ENCODE peak calls at places on chromosomes 4 and X, in five cellular contexts. P is HepG2, T is HCT116, N is K562, Y is H1. G is an unnamed sample.

GRCh38 chr4:88158360-88159136 is at the start of gene ABCG2:
- DNase-seq in N (peak; percentile 77), T (no peak), P (peak; percentile 16), Y (peak; percentile 73), G (no peak)

GRCh38 chr4:92104506-92104905 is 199.3 kb upstream of the GRID2 start:
- DNase-seq in N (peak; percentile 6), Y (no peak), T (no peak), P (no peak), G (no peak)

GRCh38 chr4:183256343-183256742 is 63.7 kb downstream of the CLDN22 start:
- DNase-seq in P (no peak), Y (no peak), T (no peak), N (no peak), G (no peak)

GRCh38 chrX:6021316-6022091 is 207.2 kb downstream of the NLGN4X start:
- DNase-seq in Y (no peak), N (peak; percentile 4), T (no peak), P (peak; percentile 2), G (peak; percentile 59)

GRCh38 chr4:7722716-7723115 is 216.9 kb downstream of the AFAP1 start:
- DNase-seq in Y (no peak), P (no peak), T (no peak), N (no peak), G (no peak)

GRCh38 chrX:154596290-154596929 is 11.5 kb downstream of the CTAG1A start:
- DNase-seq in P (no peak), Y (peak; percentile 63), T (no peak), N (no peak), G (peak; percentile 42)

GRCh38 chrX:151563449-151563848 is at the start of gene PASD1:
- DNase-seq in P (no peak), Y (no peak), T (no peak), N (peak; percentile 48), G (no peak)

GRCh38 chr4:168636506-168637176 is 139.8 kb downstream of the PALLD start:
- DNase-seq in P (no peak), Y (no peak), T (no peak), N (no peak), G (peak; percentile 48)

GRCh38 chr4:1987721-1988326 is 20.9 kb downstream of the NELFA start:
- DNase-seq in Y (no peak), N (no peak), T (no peak), P (no peak), G (no peak)

GRCh38 chrX:39613508-39613921 is 484.2 kb downstream of the BCOR start:
- DNase-seq in Y (peak; percentile 3), N (no peak), T (no peak), P (no peak), G (peak; percentile 26)
- TF ChIP-seq JUND in Y (no peak), N (no peak), T (no peak), P (no peak), G (no peak)

DNA sequence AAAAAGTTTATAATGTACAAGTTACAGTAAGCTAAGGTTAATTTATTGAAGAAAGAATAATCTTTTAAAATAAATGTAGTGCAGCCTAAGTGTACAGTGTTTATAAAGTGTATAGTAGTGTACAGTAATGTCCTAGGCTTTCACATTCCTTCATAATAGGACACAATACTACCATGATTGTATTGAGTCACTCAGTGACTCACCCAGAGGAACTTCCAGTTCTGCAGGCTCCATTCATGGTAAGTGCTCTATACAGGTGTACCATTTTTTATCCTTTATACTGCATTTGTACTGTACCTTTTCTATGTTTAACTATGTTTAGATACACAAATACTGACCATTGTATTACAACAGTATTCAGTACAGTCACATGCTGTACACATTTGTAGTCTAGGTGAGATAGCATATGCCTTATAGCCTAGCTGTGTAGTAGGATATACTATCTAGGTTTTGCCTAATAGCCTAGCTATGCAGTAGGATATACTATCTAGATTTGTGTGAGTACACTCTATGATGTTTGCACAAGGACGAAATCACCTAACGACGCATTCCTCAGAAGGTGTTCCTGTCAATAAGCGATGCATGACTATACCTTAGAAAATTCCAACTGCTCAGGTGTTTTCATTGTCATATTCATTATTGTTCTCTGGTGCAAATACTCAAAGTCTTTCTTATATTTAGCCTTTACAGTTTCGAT is 5.5 kb upstream of the TMEM255A start:
- DNase-seq in T (peak; percentile 41), Y (no peak), N (no peak), P (no peak), G (no peak)
- TF ChIP-seq JUND in T (peak; percentile 76), Y (no peak), N (peak; percentile 57), P (no peak), G (peak; percentile 38)

DNA sequence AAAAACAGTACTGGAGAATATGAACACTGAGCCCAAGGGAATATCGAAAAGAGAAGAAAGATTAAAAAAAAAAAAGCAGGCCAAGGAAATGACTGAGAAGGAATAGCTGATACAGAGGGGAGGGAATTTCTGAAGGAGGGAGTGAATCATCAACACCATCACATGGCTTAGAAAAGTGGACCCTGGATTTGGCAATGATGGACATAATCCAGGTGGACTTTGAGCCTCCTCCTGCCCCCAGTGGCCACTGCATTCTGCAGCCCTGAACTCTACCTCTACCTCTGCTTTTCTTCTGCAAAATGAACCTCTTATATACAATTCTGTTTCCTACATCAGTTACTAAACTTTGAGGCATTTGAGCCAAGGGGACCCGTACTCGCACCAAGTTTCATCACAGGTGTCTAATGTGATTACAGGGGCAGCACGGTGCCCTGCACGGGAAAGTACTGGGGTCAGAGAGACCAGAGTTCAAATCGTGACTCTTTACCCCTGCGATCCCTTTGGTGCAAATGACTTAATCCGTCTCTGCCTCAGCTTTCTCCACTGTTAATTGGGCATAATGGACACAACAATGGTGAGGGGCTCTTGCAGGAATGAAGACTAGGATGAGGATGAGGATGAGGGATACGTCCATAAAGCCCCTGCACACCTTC is 1.1 kb downstream of the OCIAD2 start:
- DNase-seq in N (no peak), T (no peak), Y (no peak), P (peak; percentile 25), G (no peak)
- TF ChIP-seq JUND in N (no peak), T (peak; percentile 23), Y (no peak), P (no peak), G (no peak)

GRCh38 chrX:69365755-69366154 is 138.4 kb upstream of the NALF2 start:
- DNase-seq in P (no peak), Y (no peak), T (no peak), N (no peak), G (no peak)

GRCh38 chrX:69361286-69361926 is 142.7 kb upstream of the NALF2 start:
- DNase-seq in T (no peak), Y (no peak), P (no peak), N (no peak), G (no peak)

GRCh38 chrX:69362889-69363288 is 141.2 kb upstream of the NALF2 start:
- DNase-seq in Y (no peak), T (no peak), P (no peak), N (no peak), G (no peak)

GRCh38 chrX:69365349-69365748 is 138.8 kb upstream of the NALF2 start:
- DNase-seq in N (no peak), T (no peak), Y (no peak), P (no peak), G (no peak)

DNA sequence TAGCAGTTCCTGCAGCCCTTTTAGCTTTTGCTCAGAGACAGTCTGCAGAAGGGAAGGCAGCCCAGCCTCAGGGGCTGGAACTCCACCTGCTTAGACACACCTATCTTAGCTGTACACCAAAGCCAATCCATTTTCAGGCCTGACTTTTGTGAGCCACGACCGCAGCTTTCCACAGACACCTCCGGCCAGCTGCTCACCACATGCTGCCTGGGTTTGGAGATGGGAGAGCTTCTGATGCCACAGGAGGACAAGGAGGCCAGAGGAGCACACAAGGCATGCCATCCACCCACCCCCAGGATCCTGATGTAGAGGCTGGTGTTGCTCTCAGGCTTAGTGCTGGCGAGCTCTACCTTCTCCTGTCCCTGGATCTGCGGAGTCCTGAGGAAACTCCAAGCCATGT is 141.8 kb upstream of the NALF2 start:
- DNase-seq in Y (no peak), N (no peak), P (no peak), T (no peak), G (no peak)
- TF ChIP-seq JUND in Y (no peak), N (no peak), P (no peak), T (no peak), G (no peak)

DNA sequence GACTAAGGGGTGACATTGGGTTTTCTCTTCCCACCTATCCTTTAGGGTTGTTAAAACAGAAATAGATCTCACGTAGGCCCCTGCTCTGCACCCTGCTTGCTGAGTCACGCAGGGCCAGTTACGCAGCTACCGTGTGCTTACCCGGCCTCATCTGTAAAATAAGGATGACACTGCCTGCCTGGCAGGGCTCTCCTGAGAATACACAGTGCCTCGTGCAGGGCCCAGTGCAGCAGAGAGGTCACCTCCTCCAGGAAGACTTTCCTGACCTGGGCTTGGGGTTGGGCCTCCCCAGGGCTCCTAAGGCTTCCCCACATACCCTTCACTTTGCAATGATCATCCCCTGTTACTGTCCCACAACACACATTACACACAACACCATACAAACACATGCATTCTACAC is 33.6 kb upstream of the JAKMIP1 start:
- DNase-seq in N (no peak), T (no peak), Y (no peak), P (no peak), G (no peak)
- TF ChIP-seq JUND in N (no peak), T (no peak), Y (no peak), P (no peak), G (no peak)

GRCh38 chr4:80199004-80199579 is 1.8 kb downstream of the PRDM8 start:
- DNase-seq in T (no peak), P (no peak), Y (no peak), N (no peak), G (no peak)

GRCh38 chr4:80196259-80197131 is 808 bp upstream of the PRDM8 start:
- DNase-seq in Y (no peak), T (no peak), N (no peak), P (no peak), G (no peak)

GRCh38 chr4:80199947-80200346 is 2.6 kb downstream of the PRDM8 start:
- DNase-seq in Y (no peak), N (no peak), P (no peak), T (no peak), G (no peak)

GRCh38 chr4:80197132-80197573 is at the start of gene PRDM8:
- DNase-seq in T (no peak), N (no peak), P (no peak), Y (no peak), G (no peak)

DNA sequence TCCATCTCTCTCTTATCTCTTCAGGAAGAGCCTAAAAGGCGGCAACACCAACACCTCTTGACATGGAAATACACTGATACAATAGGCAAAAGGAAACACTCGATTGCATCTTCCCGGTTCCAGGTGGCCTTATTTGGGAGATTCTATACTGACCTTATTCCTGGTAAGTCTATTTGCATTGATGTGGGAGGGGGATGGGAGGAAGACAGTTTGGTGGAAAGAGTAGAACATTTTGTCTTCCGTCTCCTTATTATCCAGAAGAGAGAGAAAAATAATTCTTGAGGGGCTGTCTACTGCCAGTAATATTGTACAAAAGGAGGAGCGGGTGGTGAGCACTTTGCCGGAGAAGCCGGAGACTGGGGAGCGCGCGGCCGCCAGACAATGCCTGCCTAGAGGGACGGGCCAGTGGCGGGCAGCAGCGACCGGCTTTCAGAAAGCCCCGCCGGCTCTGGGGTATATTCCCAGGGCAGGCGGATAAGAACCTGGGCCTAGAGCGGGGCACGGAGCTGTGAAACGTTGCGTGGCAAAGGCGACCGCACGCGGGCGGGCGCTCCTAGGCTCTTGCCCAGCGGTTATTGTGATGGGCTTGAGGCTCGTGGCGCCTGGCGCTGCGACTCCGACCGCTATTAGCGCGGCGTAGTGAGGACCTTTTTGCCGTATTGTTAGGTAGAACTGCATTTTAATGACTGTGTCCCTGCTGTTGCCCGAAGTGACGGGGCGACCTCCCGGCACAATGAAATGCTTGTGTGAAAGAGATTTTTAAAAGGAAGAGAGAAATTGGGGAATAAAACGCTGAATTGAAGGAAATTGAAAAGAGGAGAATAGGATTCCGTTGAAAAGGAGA is 520 bp downstream of the PRDM8 start:
- DNase-seq in N (no peak), P (no peak), Y (no peak), T (no peak), G (no peak)
- TF ChIP-seq JUND in N (no peak), P (no peak), Y (no peak), T (no peak), G (no peak)